ENCODE peak calls at places on chromosomes 16 and 17, in seven cellular contexts. N is stimulated activated CD4-positive, alpha-beta T cell treated with anti-CD3 and anti-CD28 coated beads, TNF-alpha, amount 100 ng/mL, for 24 hours; Y is aorta; X is OCI-LY7; U is COR-L47; A is GM13977; C is AG04449. Z is an unnamed sample.

GRCh38 chr16:75377971-75378386 is 55.3 kb downstream of the CFDP1 start:
- DNase-seq in Y (no peak), C (peak; percentile 96), X (no peak), A (no peak), U (peak; percentile 4), N (no peak), Z (peak; percentile 97)

GRCh38 chr17:82087961-82088837 is 9.8 kb downstream of the FASN start:
- DNase-seq in C (no peak), A (no peak), X (no peak), U (no peak), Y (no peak), N (no peak), Z (no peak)

GRCh38 chr17:51907041-51907440 is 251.5 kb downstream of the CA10 start:
- DNase-seq in X (no peak), A (no peak), U (no peak), C (no peak), N (no peak), Y (no peak), Z (no peak)

GRCh38 chr16:67844441-67844840 is 2.3 kb upstream of the NUTF2 start:
- DNase-seq in N (no peak), Y (no peak), U (no peak), C (no peak), X (peak; percentile 23), A (no peak), Z (no peak)

GRCh38 chr16:50308237-50308965 is 42.0 kb downstream of the ADCY7 start:
- DNase-seq in X (no peak), Y (peak; percentile 40), C (no peak), A (peak; percentile 21), U (no peak), N (no peak), Z (no peak)

GRCh38 chr16:88694221-88695087 is 8.1 kb upstream of the SNAI3 start:
- DNase-seq in Y (no peak), U (no peak), N (no peak), C (no peak), A (no peak), X (no peak), Z (no peak)

GRCh38 chr16:12228607-12229499 is 252.3 kb downstream of the SNX29 start:
- DNase-seq in X (peak; percentile 89), A (peak; percentile 39), U (peak; percentile 24), N (peak; percentile 28), Y (peak; percentile 51), C (no peak), Z (no peak)

GRCh38 chr16:11492808-11493530 is 93.8 kb downstream of the LITAF start:
- DNase-seq in X (no peak), N (no peak), Y (no peak), U (no peak), A (no peak), C (no peak), Z (no peak)

GRCh38 chr17:49851387-49852291 is 3.8 kb upstream of the TAC4 start:
- DNase-seq in U (peak; percentile 49), X (peak; percentile 54), N (peak; percentile 61), C (no peak), A (peak; percentile 61), Y (peak; percentile 89), Z (peak; percentile 52)

GRCh38 chr17:78973196-78973595 is 6.5 kb downstream of the LGALS3BP start:
- DNase-seq in X (no peak), N (no peak), C (no peak), A (no peak), U (no peak), Y (no peak), Z (no peak)

GRCh38 chr16:87613961-87614360 is 11.7 kb downstream of the JPH3 start:
- DNase-seq in N (no peak), X (no peak), U (no peak), A (no peak), Y (peak; percentile 29), C (no peak), Z (no peak)

GRCh38 chr16:28136751-28137434 is 73.4 kb upstream of the GSG1L start:
- DNase-seq in Y (no peak), U (no peak), C (no peak), N (no peak), X (peak; percentile 12), A (no peak), Z (no peak)

GRCh38 chr17:28219771-28220170 is 99.2 kb upstream of the TMEM97 start:
- DNase-seq in Y (no peak), N (no peak), A (no peak), U (no peak), C (no peak), X (no peak), Z (no peak)

GRCh38 chr17:48595107-48595999 is 1.8 kb upstream of the HOXB5 start:
- DNase-seq in Y (no peak), N (no peak), X (no peak), C (no peak), U (no peak), A (no peak), Z (no peak)

GRCh38 chr17:64378890-64379354 is 11.7 kb downstream of the PECAM1 start:
- DNase-seq in C (no peak), N (no peak), U (peak; percentile 4), X (no peak), A (no peak), Y (no peak), Z (no peak)

GRCh38 chr17:4856271-4856936 is 23.3 kb downstream of the MINK1 start:
- DNase-seq in C (no peak), N (no peak), U (no peak), Y (no peak), A (no peak), X (no peak), Z (no peak)

GRCh38 chr16:19810817-19811731 is 73.6 kb downstream of the GPRC5B start:
- DNase-seq in Y (no peak), N (no peak), X (no peak), A (no peak), C (peak; percentile 36), U (no peak), Z (no peak)